ENCODE peak calls at places on chromosome X, in six cellular contexts. V, D, R, F, M and B are unnamed samples. For H3K4me1, the result is how much of the 10 kb centered on the place peaks cover.

GRCh38 chrX:140764401-140764919 is 54.9 kb downstream of the LINC00632 start:
- DNase-seq in M (no peak), F (no peak), D (peak), V (peak), R (no peak), B (peak)

GRCh38 chrX:68894513-68895338 is 65.9 kb downstream of the EFNB1 start:
- DNase-seq in D (peak), V (peak), R (peak), F (peak), M (no peak), B (peak)

GRCh38 chrX:1322393-1322792 is 14.2 kb upstream of the IL3RA start:
- DNase-seq in M (no peak), V (no peak), F (no peak), R (no peak), D (no peak), B (no peak)

GRCh38 chrX:41291309-41291708 is 42.7 kb upstream of the DDX3X start:
- DNase-seq in V (no peak), F (no peak), M (no peak), R (no peak), D (no peak), B (no peak)

GRCh38 chrX:151478052-151478451 is 81.0 kb downstream of the VMA21 start:
- DNase-seq in D (no peak), M (no peak), R (no peak), V (no peak), F (no peak), B (no peak)

GRCh38 chrX:54865208-54865607 is 55.4 kb upstream of the TRO start:
- DNase-seq in V (no peak), M (peak), F (no peak), D (no peak), R (no peak), B (no peak)

GRCh38 chrX:125651426-125651825 is 331.8 kb downstream of the TEX13C start:
- DNase-seq in R (no peak), D (no peak), V (peak), F (no peak), M (no peak), B (no peak)

GRCh38 chrX:150155396-150156048 is 207.6 kb upstream of the MAMLD1 start:
- DNase-seq in M (no peak), R (no peak), F (no peak), D (peak), V (peak), B (peak)

GRCh38 chrX:69028761-69029120 is 136.5 kb downstream of the PJA1 start:
- DNase-seq in D (no peak), F (no peak), M (no peak), R (no peak), V (no peak), B (no peak)

GRCh38 chrX:112614640-112615039 is 65.1 kb downstream of the LHFPL1 start:
- DNase-seq in V (peak), F (no peak), R (no peak), D (no peak), M (no peak), B (no peak)

GRCh38 chrX:13123857-13124345 is 79.5 kb upstream of the FAM9C start:
- DNase-seq in D (no peak), R (no peak), F (no peak), V (peak), M (no peak), B (no peak)
- H3K27ac ChIP-seq in D (no peak), R (no peak), F (peak), V (peak), M (no peak), B (no peak)

GRCh38 chrX:20063716-20064351 is 52.9 kb downstream of the MAP7D2 start:
- DNase-seq in R (no peak), F (no peak), D (no peak), M (peak), V (no peak), B (no peak)
- H3K4me1 ChIP-seq in R (under half), F (under half), D (under half), M (under half), V (under half), B (under half)

DNA sequence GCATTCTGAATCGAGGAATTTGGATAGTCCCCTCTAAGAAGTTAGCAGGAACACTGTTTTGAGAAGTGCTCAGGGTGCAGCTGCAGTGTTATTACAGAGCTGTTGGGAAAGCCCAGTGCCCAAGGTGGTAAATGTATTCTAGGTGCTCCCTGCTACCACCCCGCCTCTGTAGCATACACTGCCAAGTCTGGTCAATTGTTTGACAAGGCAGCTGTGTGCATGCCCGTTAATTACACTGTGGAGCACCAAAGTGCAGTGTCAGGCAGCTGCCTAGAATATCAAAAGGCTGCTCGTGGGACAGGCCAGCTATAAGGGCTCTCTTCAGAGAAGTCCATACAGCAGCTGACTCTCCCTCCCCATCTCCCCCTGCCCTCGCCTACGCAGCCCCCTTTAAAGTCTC is 99.9 kb upstream of the KLHL13 start:
- DNase-seq in V (no peak), D (no peak), R (no peak), M (no peak), F (no peak), B (no peak)
- H3K27ac ChIP-seq in V (no peak), D (no peak), R (no peak), M (no peak), F (no peak), B (no peak)

GRCh38 chrX:115584715-115585114 is 23.7 kb downstream of the PLS3 start:
- DNase-seq in R (no peak), V (peak), F (no peak), M (no peak), D (no peak), B (no peak)
- H3K4me1 ChIP-seq in R (under half), V (under half), F (under half), M (under half), D (under half), B (half or more)

DNA sequence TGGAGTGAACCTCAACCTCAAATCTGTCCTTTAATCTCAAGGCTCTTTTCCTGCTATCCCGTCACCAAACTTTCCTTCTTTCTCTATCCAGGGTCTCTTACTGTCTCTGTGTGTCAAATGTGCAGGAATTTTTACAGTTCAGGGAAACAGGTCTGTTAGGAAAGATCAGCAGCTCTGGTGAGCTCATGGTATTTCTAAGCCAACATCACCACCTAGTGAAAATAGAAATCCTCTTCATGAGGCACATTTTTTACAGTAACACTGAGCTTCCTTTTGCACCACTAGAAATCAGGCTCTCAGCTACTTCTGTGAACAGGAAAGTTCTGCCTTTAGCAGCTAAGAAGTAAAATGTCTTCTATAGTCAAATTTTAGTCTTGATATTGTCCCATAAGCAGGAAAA is 39.6 kb downstream of the NUDT11 start:
- DNase-seq in D (no peak), F (no peak), R (no peak), M (peak), V (peak), B (no peak)
- H3K27ac ChIP-seq in D (no peak), F (no peak), R (no peak), M (no peak), V (no peak), B (no peak)

GRCh38 chrX:143634701-143635442 is 1.0 kb downstream of the SLITRK4 start:
- DNase-seq in M (no peak), F (peak), V (no peak), D (peak), R (no peak), B (no peak)

GRCh38 chrX:143632625-143633387 is 3.1 kb downstream of the SLITRK4 start:
- DNase-seq in F (no peak), D (no peak), R (no peak), M (no peak), V (no peak), B (no peak)

GRCh38 chrX:143635915-143636314 is at the start of gene SLITRK4:
- DNase-seq in R (no peak), M (no peak), D (peak), F (no peak), V (no peak), B (no peak)

GRCh38 chrX:143634373-143634685 is 1.6 kb downstream of the SLITRK4 start:
- DNase-seq in R (no peak), F (peak), M (no peak), V (no peak), D (no peak), B (no peak)

DNA sequence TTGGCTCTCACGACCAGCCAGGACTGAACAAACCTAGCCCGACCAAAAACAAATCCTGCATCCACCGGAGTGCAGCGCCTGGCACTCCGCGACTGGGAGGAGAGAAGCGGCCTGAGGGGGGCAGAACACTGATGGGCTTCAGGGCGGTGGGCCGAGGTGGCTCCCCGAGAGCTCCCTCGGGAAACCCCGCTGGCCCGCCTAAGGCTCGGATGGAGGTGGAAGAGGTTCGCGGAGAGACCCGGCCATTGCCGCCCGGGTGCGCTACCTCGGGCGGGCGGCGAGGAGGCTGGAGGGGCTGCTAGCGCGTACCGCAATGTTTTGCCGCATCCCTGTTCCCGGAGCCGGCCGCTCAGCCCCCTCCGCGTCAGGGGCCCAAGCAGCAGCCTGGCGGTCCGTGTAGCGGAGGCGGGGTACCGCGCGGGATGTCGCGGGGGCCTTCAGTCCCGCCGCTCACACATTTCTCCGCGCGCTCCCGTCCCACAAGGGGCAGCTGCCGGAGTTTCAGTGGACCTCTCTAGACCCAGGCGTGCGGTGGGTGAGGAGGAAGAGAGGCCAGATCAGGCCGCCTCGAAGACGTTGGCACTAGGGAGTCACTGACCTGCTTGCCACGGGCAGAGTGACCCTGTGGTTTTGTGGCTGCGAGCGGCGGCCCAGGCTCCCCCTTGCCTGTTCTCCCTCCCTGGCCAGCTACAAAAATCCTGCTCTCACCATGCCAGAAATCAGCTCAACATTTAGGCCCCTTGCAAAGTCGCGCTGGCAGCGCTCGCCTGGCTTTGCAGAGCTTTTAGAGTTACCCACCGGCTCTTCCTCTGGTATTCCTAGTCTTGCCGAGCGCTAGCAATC is 2.1 kb downstream of the SLITRK4 start:
- DNase-seq in D (peak), M (no peak), V (no peak), F (no peak), R (no peak), B (no peak)
- H3K4me1 ChIP-seq in D (under half), M (under half), V (under half), F (under half), R (under half), B (under half)

GRCh38 chrX:16807548-16807947 is 21.3 kb downstream of the TXLNG start:
- DNase-seq in M (no peak), V (peak), R (no peak), D (no peak), F (no peak), B (no peak)
- H3K27ac ChIP-seq in M (peak), V (peak), R (peak), D (no peak), F (peak), B (no peak)

GRCh38 chrX:88613338-88613737 is 133.7 kb upstream of the CPXCR1 start:
- DNase-seq in M (no peak), V (no peak), F (no peak), D (no peak), R (no peak), B (no peak)
- H3K4me1 ChIP-seq in M (under half), V (under half), F (under half), D (under half), R (under half), B (under half)

GRCh38 chrX:53422915-53423268 is 219 bp downstream of the RIBC1 start:
- DNase-seq in V (no peak), D (no peak), M (no peak), F (no peak), R (no peak), B (no peak)
- H3K27ac ChIP-seq in V (peak), D (no peak), M (no peak), F (peak), R (peak), B (peak)

GRCh38 chrX:136353519-136354095 is 52.8 kb downstream of the ADGRG4 start:
- DNase-seq in R (no peak), D (no peak), M (no peak), V (no peak), F (no peak), B (no peak)
- H3K4me1 ChIP-seq in R (under half), D (under half), M (under half), V (under half), F (under half), B (under half)